ENCODE peak calls at places on chromosomes 7 and 10, in four cellular contexts. Y is pancreas, Z is upper lobe of left lung, F is AG10803. S is an unnamed sample.
A peak's percentile ranks its signal among the peaks of the same experiment; 100 is the strongest.

GRCh38 chr7:96308950-96309263 is 13.0 kb downstream of the SLC25A13 start:
- DNase-seq in Y (no peak), F (no peak), Z (no peak), S (no peak)

GRCh38 chr7:1362301-1362700 is 97.0 kb downstream of the MICALL2 start:
- DNase-seq in Z (peak; percentile 55), F (no peak), Y (no peak), S (no peak)

GRCh38 chr7:128270799-128271411 is 29.8 kb downstream of the LEP start:
- DNase-seq in Y (no peak), F (no peak), Z (peak; percentile 60), S (peak; percentile 23)

GRCh38 chr7:97174308-97174707 is 56.8 kb downstream of the SDHAF3 start:
- DNase-seq in Z (no peak), F (peak; percentile 7), Y (no peak), S (peak; percentile 16)

GRCh38 chr10:96416643-96417042 is 57.8 kb upstream of the OPALIN start:
- DNase-seq in Z (no peak), Y (no peak), F (peak; percentile 45), S (no peak)

GRCh38 chr10:49034925-49035324 is 80.4 kb downstream of the VSTM4 start:
- DNase-seq in Y (no peak), Z (peak; percentile 30), F (no peak), S (no peak)

GRCh38 chr7:111650456-111650999 is 88.2 kb upstream of the IMMP2L start:
- DNase-seq in Y (no peak), F (peak; percentile 76), Z (no peak), S (peak; percentile 55)

GRCh38 chr10:32963102-32963501 is 5.1 kb upstream of the ITGB1 start:
- DNase-seq in F (peak; percentile 80), Y (no peak), Z (no peak), S (peak; percentile 70)

GRCh38 chr10:45444976-45445898 is 71.2 kb downstream of the ALOX5 start:
- DNase-seq in F (no peak), Y (peak; percentile 87), Z (no peak), S (no peak)

GRCh38 chr10:65838811-65839210 is 1087.0 kb upstream of the LRRTM3 start:
- DNase-seq in Z (no peak), Y (no peak), F (no peak), S (no peak)

GRCh38 chr7:4683884-4684565 is 1.9 kb downstream of the FOXK1 start:
- DNase-seq in Y (peak; percentile 45), F (peak; percentile 67), Z (peak; percentile 79), S (peak; percentile 74)

GRCh38 chr10:88181902-88182671 is 318.7 kb downstream of the PTEN start:
- DNase-seq in F (no peak), Z (no peak), Y (no peak), S (no peak)

GRCh38 chr10:33901166-33901565 is 566.7 kb upstream of the NRP1 start:
- DNase-seq in F (peak; percentile 69), Y (no peak), Z (no peak), S (peak; percentile 86)

GRCh38 chr7:50393076-50393475 is 57.1 kb downstream of the FIGNL1 start:
- DNase-seq in F (no peak), Z (no peak), Y (no peak), S (no peak)

GRCh38 chr7:235576-236395 is 43.4 kb downstream of the FAM20C start:
- DNase-seq in Z (peak; percentile 86), Y (peak; percentile 81), F (no peak), S (no peak)

GRCh38 chr10:90087197-90088007 is 386.0 kb downstream of the KIF20B start:
- DNase-seq in F (no peak), Y (no peak), Z (no peak), S (peak; percentile 75)

GRCh38 chr7:151122276-151122675 is 36.0 kb downstream of the AGAP3 start:
- DNase-seq in Y (no peak), F (no peak), Z (peak; percentile 85), S (no peak)

GRCh38 chr7:155440018-155440410 is 17.9 kb upstream of the EN2 start:
- DNase-seq in Z (no peak), F (no peak), Y (no peak), S (no peak)

DNA sequence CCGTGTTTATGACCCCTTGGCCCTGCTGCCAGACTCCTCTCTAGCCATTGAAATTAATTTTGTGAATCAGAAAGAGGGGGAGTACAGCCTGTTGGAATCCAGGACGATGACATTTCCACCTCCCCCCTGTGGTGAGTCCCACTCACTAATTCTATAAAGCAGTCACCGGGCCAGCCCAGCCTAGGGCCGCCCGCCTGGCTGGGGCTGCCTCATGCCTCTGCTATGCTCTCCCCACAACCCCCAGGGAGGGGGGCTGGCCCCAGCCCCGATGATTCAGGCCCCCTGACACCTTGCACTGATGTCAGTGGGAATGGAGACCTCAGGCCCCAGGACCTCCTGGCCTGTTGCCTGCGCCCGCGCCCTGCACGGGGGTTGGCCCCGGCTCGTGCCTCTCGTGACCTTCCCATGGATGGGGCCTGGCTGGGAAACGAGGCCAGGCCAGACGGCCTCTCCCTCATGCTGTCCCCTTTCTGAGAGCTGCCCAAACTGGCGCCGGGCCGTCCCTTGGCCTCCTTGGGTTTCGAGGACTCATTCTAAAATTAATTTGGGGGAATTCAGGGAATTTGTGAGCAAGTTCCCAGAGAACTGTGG is 34.0 kb downstream of the TMEM270 start:
- DNase-seq in Z (peak; percentile 93), Y (peak; percentile 36), F (peak; percentile 99), S (peak; percentile 99)
- H3K4me3 ChIP-seq in Z (no peak overlapping the region), Y (no peak overlapping the region), F (no peak overlapping the region), S (no peak overlapping the region)

DNA sequence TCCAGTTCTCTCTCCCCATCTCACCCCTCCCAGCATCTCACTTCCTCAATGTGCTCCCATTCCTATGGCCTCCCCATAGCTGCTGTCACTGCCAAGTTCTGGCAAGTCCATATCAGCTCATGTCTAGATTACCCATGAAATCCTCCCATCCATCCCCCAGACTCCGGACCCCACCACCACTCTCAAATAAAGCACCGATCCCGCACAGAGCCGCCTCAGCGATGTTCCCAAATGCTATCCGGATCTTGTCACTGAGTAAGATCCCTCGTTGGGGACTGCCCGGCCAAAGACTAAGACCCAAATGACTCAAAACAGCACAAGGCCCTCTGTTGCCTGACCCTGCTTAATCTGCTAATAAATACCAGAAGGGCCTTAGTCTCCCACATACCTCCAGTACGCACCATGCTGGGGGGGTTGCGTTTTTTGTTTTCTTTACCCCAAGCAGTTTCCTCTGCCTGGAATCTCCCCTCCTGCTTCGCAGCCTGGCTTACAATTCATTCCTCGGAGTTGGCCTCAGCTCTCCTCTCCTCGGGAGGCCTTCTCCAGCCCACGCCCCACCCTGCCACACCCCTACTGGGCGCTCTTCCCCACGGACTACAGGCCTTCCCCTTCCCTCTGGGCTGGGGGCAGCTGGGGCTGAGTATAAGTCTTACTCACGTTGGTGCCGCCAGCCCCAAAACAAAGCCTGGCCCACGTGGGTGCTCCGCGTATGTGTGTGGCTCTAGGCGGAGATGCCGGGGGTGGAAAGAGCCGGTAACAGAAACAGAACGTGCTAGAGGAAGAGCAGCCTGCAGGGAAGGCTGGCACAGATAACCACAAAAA is 1.8 kb upstream of the DUSP5 start:
- DNase-seq in Z (peak; percentile 43), F (peak; percentile 85), Y (no peak), S (peak; percentile 91)
- H3K4me3 ChIP-seq in Z (no peak overlapping the region), F (peak overlapping the region; percentile 79), Y (peak overlapping the region; percentile 86), S (peak overlapping the region; percentile 67)

GRCh38 chr7:81158189-81158588 is 239.3 kb upstream of the SEMA3C start:
- DNase-seq in Y (no peak), F (no peak), Z (no peak), S (no peak)

GRCh38 chr7:81150951-81151361 is 232.1 kb upstream of the SEMA3C start:
- DNase-seq in Y (no peak), F (peak; percentile 30), Z (no peak), S (peak; percentile 67)

GRCh38 chr7:81159402-81159801 is 240.6 kb upstream of the SEMA3C start:
- DNase-seq in F (no peak), Z (no peak), Y (no peak), S (peak; percentile 51)

GRCh38 chr7:81154565-81154964 is 235.7 kb upstream of the SEMA3C start:
- DNase-seq in Y (no peak), Z (no peak), F (no peak), S (no peak)

GRCh38 chr7:81155654-81156373 is 237.0 kb upstream of the SEMA3C start:
- DNase-seq in Z (no peak), F (no peak), Y (no peak), S (no peak)
- H3K4me3 ChIP-seq in Z (no peak overlapping the region), F (no peak overlapping the region), Y (no peak overlapping the region), S (no peak overlapping the region)

GRCh38 chr10:18162021-18162631 is 21.9 kb downstream of the CACNB2 start:
- DNase-seq in Y (peak; percentile 23), Z (no peak), F (no peak), S (no peak)

GRCh38 chr10:18159596-18159995 is 19.4 kb downstream of the CACNB2 start:
- DNase-seq in F (peak; percentile 75), Z (no peak), Y (no peak), S (no peak)

GRCh38 chr10:18158698-18159342 is 18.6 kb downstream of the CACNB2 start:
- DNase-seq in Y (no peak), Z (no peak), F (peak; percentile 65), S (peak; percentile 82)

GRCh38 chr10:18157909-18158308 is 17.7 kb downstream of the CACNB2 start:
- DNase-seq in Y (no peak), Z (no peak), F (peak; percentile 78), S (peak; percentile 65)
- H3K4me3 ChIP-seq in Y (no peak overlapping the region), Z (no peak overlapping the region), F (no peak overlapping the region), S (no peak overlapping the region)